ENCODE peak calls at places on chromosomes 11 and 22, in seven cellular contexts. X is iris pigment epithelial cell; B is activated CD4-positive, CD25-positive, alpha-beta regulatory T cell; H is MM.1S; Z is mucosa of gallbladder; L is fibroblast of the conjunctiva; T is NCI-H2171. E is an unnamed sample.
A peak's percentile ranks its signal among the peaks of the same experiment; 100 is the strongest.

GRCh38 chr11:44611088-44611487 is 45.6 kb downstream of the CD82 start:
- DNase-seq in L (no peak), Z (no peak), X (no peak), T (no peak), B (no peak), H (no peak), E (no peak)

GRCh38 chr11:118102721-118103261 is 16.0 kb upstream of the SMIM35 start:
- DNase-seq in H (no peak), L (no peak), B (no peak), Z (no peak), X (no peak), T (no peak), E (no peak)

GRCh38 chr11:130209128-130209932 is 49.7 kb downstream of the ST14 start:
- DNase-seq in X (no peak), B (no peak), L (no peak), Z (no peak), T (no peak), H (no peak), E (no peak)

GRCh38 chr22:49351761-49352221 is 475.9 kb downstream of the BRD1 start:
- DNase-seq in L (no peak), Z (no peak), T (no peak), B (no peak), H (no peak), X (no peak), E (no peak)

GRCh38 chr11:44578279-44578678 is 12.8 kb downstream of the CD82 start:
- DNase-seq in L (no peak), X (no peak), T (no peak), H (no peak), Z (no peak), B (no peak), E (no peak)

GRCh38 chr22:22358136-22358535 is 113.5 kb downstream of the VPREB1 start:
- DNase-seq in B (no peak), Z (no peak), T (no peak), X (no peak), H (no peak), L (no peak), E (no peak)

GRCh38 chr22:36333632-36334031 is 54.1 kb downstream of the MYH9 start:
- DNase-seq in H (peak; percentile 10), B (no peak), Z (peak; percentile 62), T (no peak), X (no peak), L (no peak), E (no peak)

GRCh38 chr11:2593393-2593950 is 106.3 kb downstream of the KCNQ1OT1 start:
- DNase-seq in B (no peak), Z (no peak), L (no peak), T (no peak), H (no peak), X (no peak), E (no peak)

GRCh38 chr11:65852508-65853248 is 5.3 kb downstream of the CFL1 start:
- DNase-seq in L (no peak), B (no peak), T (no peak), H (no peak), X (no peak), Z (no peak), E (no peak)

GRCh38 chr22:25021976-25022711 is 69.6 kb downstream of the KIAA1671 start:
- DNase-seq in L (no peak), H (no peak), Z (no peak), B (no peak), X (no peak), T (peak; percentile 86), E (no peak)

GRCh38 chr22:38935023-38935422 is 22.4 kb upstream of the APOBEC3A start:
- DNase-seq in B (no peak), Z (peak; percentile 95), X (no peak), T (peak; percentile 98), H (no peak), L (no peak), E (no peak)

GRCh38 chr11:14193644-14194043 is 165.3 kb downstream of the RRAS2 start:
- DNase-seq in H (no peak), L (no peak), X (no peak), Z (no peak), B (no peak), T (no peak), E (no peak)

E was measured in astrocyte of the cerebellum.